ENCODE peak calls at places on chromosome 17, in ten cellular contexts. O is adrenal gland; V is upper lobe of left lung; Q is A673; K is IMR-90; A is CD4-positive, alpha-beta T cell; H is fibroblast of the aortic adventitia; T is fibroblast of mammary gland; D is stomach; Y is cardiac fibroblast. X is an unnamed sample.
A peak's percentile ranks its signal among the peaks of the same experiment; 100 is the strongest.

GRCh38 chr17:2374549-2375285 is 26.1 kb downstream of the MNT start:
- DNase-seq in O (no peak), V (no peak), Q (no peak), K (no peak), A (no peak), H (no peak), T (no peak), D (no peak), Y (no peak), X (no peak)

GRCh38 chr17:2212328-2212981 is 91.1 kb downstream of the SMG6 start:
- DNase-seq in O (peak; percentile 46), V (no peak), Q (no peak), K (peak; percentile 79), A (no peak), H (peak; percentile 98), T (peak; percentile 88), D (no peak), Y (peak; percentile 68), X (no peak)

GRCh38 chr17:65823713-65824112 is 262.3 kb upstream of the AXIN2 start:
- DNase-seq in O (no peak), V (no peak), Q (no peak), K (no peak), A (no peak), H (no peak), T (no peak), D (no peak), Y (no peak), X (no peak)

GRCh38 chr17:80236911-80237310 is 16.7 kb downstream of the SLC26A11 start:
- DNase-seq in O (no peak), V (no peak), Q (no peak), K (no peak), A (no peak), H (no peak), T (no peak), D (no peak), Y (no peak), X (no peak)

GRCh38 chr17:67280279-67280678 is 35.3 kb upstream of the HELZ start:
- DNase-seq in O (peak; percentile 59), V (no peak), Q (no peak), K (peak; percentile 33), A (no peak), H (peak; percentile 67), T (peak; percentile 63), D (no peak), Y (peak; percentile 26), X (no peak)

GRCh38 chr17:9470171-9470570 is 105.4 kb downstream of the STX8 start:
- DNase-seq in O (no peak), V (no peak), Q (peak; percentile 88), K (no peak), A (no peak), H (no peak), T (no peak), D (no peak), Y (peak; percentile 33), X (no peak)

GRCh38 chr17:50841949-50842354 is 6.6 kb downstream of the WFIKKN2 start:
- DNase-seq in O (peak; percentile 75), V (peak; percentile 56), Q (peak; percentile 81), K (peak; percentile 58), A (peak; percentile 35), H (peak; percentile 74), T (peak; percentile 62), D (peak; percentile 75), Y (peak; percentile 76), X (no peak)

GRCh38 chr17:19238167-19238505 is 970 bp downstream of the EPN2 start:
- DNase-seq in O (peak; percentile 39), V (peak; percentile 32), Q (peak; percentile 41), K (no peak), A (no peak), H (peak; percentile 23), T (no peak), D (peak; percentile 55), Y (peak; percentile 31), X (no peak)

GRCh38 chr17:13575922-13576419 is 25.8 kb downstream of the HS3ST3A1 start:
- DNase-seq in O (no peak), V (no peak), Q (no peak), K (peak; percentile 80), A (no peak), H (peak; percentile 40), T (peak; percentile 57), D (no peak), Y (no peak), X (no peak)

GRCh38 chr17:13575466-13575865 is 26.3 kb downstream of the HS3ST3A1 start:
- DNase-seq in O (no peak), V (no peak), Q (no peak), K (no peak), A (no peak), H (no peak), T (no peak), D (no peak), Y (no peak), X (no peak)

GRCh38 chr17:13572581-13572980 is 29.1 kb downstream of the HS3ST3A1 start:
- DNase-seq in O (no peak), V (no peak), Q (no peak), K (no peak), A (no peak), H (peak; percentile 36), T (peak; percentile 55), D (no peak), Y (no peak), X (no peak)

GRCh38 chr17:13581925-13582324 is 19.8 kb downstream of the HS3ST3A1 start:
- DNase-seq in O (no peak), V (no peak), Q (no peak), K (no peak), A (no peak), H (peak; percentile 43), T (no peak), D (no peak), Y (peak; percentile 34), X (no peak)

DNA sequence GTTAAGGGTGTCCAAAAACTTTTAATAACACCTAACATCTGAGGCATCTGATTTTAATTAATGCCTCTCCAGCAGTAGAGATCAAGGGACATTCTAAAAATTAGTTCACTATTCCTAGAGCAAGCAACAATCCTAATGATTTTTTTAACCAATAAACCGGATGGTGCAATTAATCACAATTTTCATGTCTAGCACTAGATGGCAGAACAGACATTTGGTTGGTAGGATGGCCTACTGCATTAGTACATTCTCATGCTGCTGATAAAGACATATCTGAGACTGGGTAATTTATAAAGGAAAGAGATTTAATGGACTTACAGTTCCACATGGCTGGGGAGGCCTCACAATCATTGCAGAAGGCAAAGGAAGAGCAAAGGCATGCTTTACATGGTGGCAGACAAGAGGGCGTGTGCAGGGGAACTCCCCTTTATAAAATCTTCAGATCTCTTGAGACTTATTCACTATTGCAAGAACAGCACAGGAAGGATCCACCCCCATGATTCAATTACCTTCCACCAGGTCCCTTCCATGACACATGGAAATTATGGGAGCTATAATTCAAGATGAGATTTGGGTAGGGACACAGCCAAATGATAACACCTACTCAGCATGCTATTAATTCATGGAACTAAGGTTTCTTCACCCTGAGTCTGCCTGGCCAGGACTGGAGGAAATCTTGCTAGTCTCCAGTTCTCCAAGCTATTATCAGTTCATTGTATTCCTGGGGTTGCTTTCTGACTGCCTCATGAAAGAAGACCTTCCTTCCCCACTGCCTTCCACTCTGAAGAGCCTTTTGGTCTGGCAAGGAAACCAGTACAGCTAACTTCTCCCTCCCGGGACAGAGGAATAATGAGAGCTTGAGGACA is 24.8 kb downstream of the HS3ST3A1 start:
- DNase-seq in O (no peak), V (no peak), Q (no peak), K (no peak), A (no peak), H (peak; percentile 27), T (no peak), D (no peak), Y (no peak), X (no peak)
- TF ChIP-seq CTCF in O (no peak), V (no peak), Q (no peak), K (peak; percentile 16), A (no peak), H (no peak), T (no peak), D (no peak), Y (no peak), X (no peak)

DNA sequence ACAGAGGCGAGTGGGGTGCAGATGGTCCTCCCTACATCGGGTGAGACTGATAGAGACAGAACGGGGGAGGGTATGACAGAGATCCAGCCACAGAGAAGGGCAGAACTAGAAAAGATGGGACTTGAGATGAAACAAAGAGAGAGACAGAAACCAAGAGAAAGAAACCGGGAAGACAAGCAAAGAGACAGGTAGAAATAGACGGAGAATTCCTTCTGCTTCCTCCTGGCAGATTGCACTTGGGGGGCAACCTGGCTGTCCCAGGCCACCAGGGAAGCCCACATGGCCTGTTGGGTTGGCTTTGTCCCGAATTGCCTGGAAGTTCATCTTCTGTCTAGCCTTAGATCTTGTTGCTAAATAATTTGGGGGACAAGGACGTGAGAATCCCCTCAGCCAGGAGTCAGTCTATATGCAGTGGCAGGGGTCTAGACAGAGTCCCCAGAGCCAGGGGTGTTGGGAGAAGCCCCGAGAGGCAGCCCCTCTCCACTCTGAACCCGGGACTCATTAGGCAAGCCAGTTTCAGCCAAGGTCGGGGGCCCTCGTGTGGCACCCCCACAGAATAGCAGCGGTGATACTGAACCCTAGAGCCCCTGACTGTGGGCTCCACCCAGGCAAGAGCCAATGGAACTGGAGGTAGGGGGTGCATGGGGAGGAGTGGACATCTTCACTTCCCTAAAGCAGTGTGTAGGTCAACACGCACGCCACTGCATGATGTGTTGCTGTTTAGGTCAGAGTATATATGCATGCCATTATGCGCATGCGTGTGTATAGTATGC is 626 bp upstream of the TSPOAP1 start:
- DNase-seq in O (no peak), V (peak; percentile 74), Q (peak; percentile 37), K (no peak), A (peak; percentile 69), H (no peak), T (no peak), D (peak; percentile 37), Y (no peak), X (no peak)
- TF ChIP-seq CTCF in O (no peak), V (peak; percentile 28), Q (peak; percentile 48), K (peak; percentile 25), A (peak; percentile 83), H (no peak), T (peak; percentile 19), D (no peak), Y (peak; percentile 2), X (no peak)

DNA sequence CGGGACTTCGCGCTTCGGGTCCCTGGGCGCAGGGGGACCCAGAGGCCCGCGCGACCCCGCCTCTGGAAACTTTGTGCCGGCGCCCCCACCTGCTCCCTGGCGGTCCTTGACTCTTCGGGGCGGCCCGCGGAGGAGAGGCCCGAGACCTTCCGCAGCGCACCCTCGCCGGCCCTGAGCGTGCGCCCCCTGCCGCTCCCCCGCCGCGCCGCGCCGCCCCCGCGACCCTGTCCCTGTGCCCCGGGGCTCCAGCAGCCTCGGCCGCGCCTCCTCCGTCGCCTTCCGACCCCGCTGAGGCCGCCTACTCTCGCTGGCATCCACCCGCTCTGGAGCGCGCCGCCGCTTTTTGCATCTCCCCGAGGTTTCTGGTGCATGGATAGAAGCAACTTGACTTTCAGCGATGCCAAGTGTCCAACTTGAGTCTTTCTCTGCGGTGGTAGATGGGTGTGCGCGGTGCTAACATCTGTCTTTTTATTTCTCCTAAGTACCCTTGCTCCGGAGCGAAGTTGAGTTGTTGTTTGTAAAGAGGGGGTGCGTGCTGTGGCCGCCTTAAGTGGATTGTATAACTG is 414 bp downstream of the DUSP14 start:
- DNase-seq in O (peak; percentile 73), V (peak; percentile 50), Q (peak; percentile 53), K (peak; percentile 45), A (peak; percentile 67), H (peak; percentile 48), T (peak; percentile 51), D (peak; percentile 63), Y (peak; percentile 57), X (peak; percentile 92)
- TF ChIP-seq CTCF in O (no peak), V (peak; percentile 54), Q (no peak), K (peak; percentile 37), A (peak; percentile 22), H (no peak), T (no peak), D (no peak), Y (no peak), X (peak; percentile 41)

DNA sequence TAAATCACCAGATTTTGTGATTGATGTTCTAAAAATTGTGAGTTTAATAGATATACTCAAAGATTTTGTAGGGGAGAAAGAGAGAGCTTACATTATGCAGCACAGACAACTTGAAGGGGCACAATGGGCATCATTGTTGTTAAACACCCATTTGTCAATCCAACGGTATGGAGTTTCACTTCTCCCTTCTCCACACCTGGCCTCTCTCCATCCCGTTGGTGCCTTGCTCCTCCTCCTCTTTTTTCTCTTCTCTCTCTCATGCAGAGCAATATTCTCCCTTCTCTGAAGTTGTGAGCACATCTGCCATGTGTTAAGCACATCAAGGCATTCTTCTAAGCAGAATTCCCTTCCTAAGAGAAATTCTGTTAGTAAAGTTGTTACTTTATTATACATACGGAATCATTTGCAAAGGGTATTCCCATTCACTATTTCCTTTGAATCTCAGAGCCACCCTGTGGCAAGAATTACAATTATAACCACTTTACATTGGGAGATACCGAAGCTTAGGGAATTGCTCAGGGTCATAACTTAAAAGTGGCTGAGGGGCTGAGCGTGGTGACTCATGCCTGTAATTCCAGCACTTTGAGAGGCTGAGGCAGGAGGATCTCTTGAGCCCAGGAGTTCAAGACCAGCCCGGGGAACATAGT is 40.5 kb upstream of the SKAP1 start:
- DNase-seq in O (peak; percentile 39), V (no peak), Q (peak; percentile 68), K (peak; percentile 62), A (no peak), H (peak; percentile 56), T (peak; percentile 63), D (no peak), Y (peak; percentile 20), X (no peak)
- TF ChIP-seq CTCF in O (peak; percentile 24), V (no peak), Q (peak; percentile 36), K (peak; percentile 18), A (no peak), H (peak; percentile 33), T (no peak), D (no peak), Y (no peak), X (no peak)